ENCODE peak calls at places on chromosomes 12 and 14, in five cellular contexts. E is neuronal stem cell, S is mesenchymal stem cell, V is H1, F is trophoblast cell. A is an unnamed sample. For H3K36me3, the result is how much of the 10 kb centered on the place peaks cover.

GRCh38 chr14:38391334-38391733 is 135.4 kb upstream of the CLEC14A start:
- DNase-seq in E (no peak), S (peak), V (no peak), F (no peak), A (peak)

GRCh38 chr12:94783862-94784261 is 133.5 kb upstream of the TMCC3 start:
- DNase-seq in E (no peak), S (no peak), V (no peak), F (no peak), A (peak)

GRCh38 chr12:80140005-80140404 is 40.7 kb downstream of the OTOGL start:
- DNase-seq in E (no peak), S (no peak), V (no peak), F (no peak), A (no peak)

GRCh38 chr12:78210894-78211302 is 380.2 kb downstream of the NAV3 start:
- DNase-seq in E (no peak), S (peak), V (no peak), F (no peak), A (peak)

GRCh38 chr12:74971201-74971600 is 238.4 kb downstream of the KCNC2 start:
- DNase-seq in E (no peak), S (no peak), V (no peak), F (no peak), A (no peak)

GRCh38 chr12:4355843-4356327 is 23.6 kb downstream of the FGF23 start:
- DNase-seq in E (peak), S (peak), V (peak), F (peak), A (peak)

GRCh38 chr12:19643635-19644034 is 204.3 kb downstream of the AEBP2 start:
- DNase-seq in E (peak), S (peak), V (no peak), F (no peak), A (peak)

GRCh38 chr14:81805785-81806184 is 272.1 kb upstream of the SEL1L start:
- DNase-seq in E (no peak), S (no peak), V (no peak), F (no peak), A (no peak)

GRCh38 chr12:131773582-131774221 is 54.5 kb upstream of the MMP17 start:
- DNase-seq in E (no peak), S (no peak), V (no peak), F (no peak), A (no peak)

GRCh38 chr12:97595423-97595822 is 132.8 kb downstream of the RMST start:
- DNase-seq in E (no peak), S (no peak), V (no peak), F (no peak), A (no peak)

GRCh38 chr12:111406474-111407370 is 999 bp downstream of the SH2B3 start:
- DNase-seq in E (no peak), S (peak), V (no peak), F (no peak), A (no peak)

GRCh38 chr12:92424338-92424737 is 278.5 kb upstream of the PLEKHG7 start:
- DNase-seq in E (no peak), S (peak), V (no peak), F (no peak), A (peak)

GRCh38 chr12:40171501-40171900 is 53.3 kb upstream of the LRRK2 start:
- DNase-seq in E (no peak), S (no peak), V (no peak), F (no peak), A (no peak)

GRCh38 chr14:53265025-53265424 is 111.9 kb upstream of the DDHD1 start:
- DNase-seq in E (no peak), S (no peak), V (no peak), F (peak), A (no peak)

GRCh38 chr12:79409562-79409961 is 281.2 kb downstream of the PAWR start:
- DNase-seq in E (no peak), S (peak), V (no peak), F (no peak), A (peak)

GRCh38 chr14:89190779-89191513 is 226.1 kb downstream of the FOXN3 start:
- DNase-seq in E (peak), S (peak), V (no peak), F (peak), A (no peak)

GRCh38 chr14:99427632-99428315 is 52.9 kb downstream of the SETD3 start:
- DNase-seq in E (no peak), S (peak), V (no peak), F (peak), A (peak)

DNA sequence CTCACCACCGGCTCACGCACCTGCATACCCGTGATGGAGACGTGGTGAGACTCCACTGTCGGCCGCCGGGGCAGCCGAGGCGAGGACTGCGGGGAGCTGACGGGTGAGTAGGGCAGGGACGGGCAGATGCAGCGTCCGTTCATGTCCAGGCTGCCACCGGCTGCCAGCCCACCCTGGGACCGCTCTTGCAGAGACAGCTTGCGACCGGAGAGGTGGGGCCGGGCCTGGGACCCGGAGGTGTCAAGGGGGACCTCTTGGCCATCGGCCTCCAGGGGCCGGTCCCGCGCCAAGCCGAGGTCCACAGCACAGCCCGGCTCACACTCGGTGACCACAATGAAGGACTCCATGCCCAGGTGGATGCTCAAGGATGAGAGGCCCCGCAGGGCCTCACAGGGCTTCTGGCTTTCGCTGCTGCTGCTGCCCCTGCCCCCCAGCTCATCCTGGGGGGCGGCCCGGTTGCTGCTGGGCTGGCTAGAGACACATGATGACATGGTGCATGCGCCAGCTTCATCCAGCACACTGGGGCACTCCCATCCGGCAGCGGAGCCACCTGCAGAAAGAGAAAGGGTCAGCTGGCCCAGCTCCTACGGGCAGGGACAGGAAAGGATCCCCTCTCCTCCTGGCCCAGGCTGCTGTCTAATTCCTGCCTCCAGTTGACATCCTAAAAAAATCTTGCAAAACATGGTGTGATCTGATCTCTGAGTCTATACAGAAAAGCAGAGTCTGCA is 22.3 kb downstream of the CAMKK2 start:
- DNase-seq in E (no peak), S (no peak), V (no peak), F (no peak), A (no peak)
- H3K36me3 ChIP-seq in E (under half), S (under half), V (under half), F (under half), A (under half)

DNA sequence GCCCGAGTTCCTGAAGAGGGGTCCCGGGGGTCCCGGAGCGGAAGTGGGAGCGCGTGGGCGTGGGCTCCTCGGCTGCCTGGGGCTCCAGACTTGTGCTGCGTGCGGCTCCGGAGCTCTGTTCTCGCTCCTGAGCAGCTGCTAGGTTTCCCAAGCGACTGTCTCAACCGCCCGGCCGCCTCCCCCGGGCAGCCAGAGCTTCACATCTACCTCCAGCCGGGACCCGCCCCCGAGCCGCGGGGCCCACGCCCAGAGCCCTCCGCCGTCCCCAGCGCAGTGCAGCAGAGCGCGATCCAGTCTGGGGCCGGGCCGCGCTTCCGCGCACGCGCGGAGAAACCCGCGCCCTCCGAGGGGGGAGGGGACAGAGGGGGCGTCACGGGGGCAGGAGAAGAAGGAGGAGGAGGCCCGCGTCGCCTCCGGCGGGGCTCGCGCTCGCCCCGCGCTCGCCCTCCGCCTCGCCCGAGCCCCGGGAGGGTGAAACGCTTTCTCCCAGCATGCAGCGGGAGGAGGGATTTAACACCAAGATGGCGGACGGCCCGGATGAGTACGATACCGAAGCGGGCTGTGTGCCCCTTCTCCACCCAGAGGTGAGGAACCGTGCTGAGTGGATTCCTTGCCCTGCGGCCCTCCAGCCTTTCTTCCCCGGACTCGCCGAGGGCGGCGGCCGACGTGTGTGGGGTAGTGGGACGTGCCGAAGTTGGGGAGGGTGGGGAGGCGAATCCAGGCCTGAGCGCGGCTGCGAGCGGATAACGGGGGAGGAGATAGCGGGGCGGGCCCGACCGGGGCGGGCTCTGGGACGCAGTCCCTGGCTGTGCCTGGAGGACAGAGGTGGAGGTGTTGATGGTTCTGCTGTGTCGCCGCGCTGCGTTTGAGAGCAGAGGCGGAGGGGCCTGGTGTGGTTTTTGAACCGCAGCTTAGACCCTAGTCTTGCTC is at the start of gene ZDHHC17:
- DNase-seq in E (peak), S (peak), V (peak), F (peak), A (peak)
- H4K91ac ChIP-seq in E (no peak), S (peak), V (peak), F (peak), A (peak)

GRCh38 chr12:49985981-49986380 is 13.2 kb downstream of the AQP6 start:
- DNase-seq in E (no peak), S (peak), V (no peak), F (no peak), A (peak)
- H3K36me3 ChIP-seq in E (under half), S (under half), V (under half), F (under half), A (under half)

DNA sequence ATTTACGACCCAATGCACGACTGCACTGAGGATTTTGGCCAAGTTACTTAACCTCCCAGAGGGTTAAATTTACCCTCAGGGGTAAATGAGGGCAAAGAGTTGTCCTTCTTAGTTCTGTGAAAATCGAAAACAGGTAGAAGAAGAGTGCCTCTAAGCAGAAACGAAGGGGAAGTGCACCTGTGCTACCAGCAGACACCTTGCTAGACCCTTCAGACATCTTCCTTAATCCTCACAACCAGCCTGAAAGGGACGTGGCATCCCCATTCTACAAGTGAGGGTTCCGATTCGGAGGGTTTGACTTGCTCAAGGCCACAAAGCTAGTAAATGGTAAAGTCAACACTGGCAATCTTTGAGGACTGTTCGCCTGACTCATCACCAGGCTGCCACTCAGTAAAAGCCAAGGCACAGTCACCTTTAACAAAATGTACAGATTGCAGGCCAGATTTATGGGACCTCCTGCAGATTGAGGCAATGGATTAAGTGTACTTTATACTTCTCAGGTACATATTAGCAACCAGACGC is 1.6 kb downstream of the GSG1 start:
- DNase-seq in E (no peak), S (peak), V (no peak), F (peak), A (peak)
- H4K91ac ChIP-seq in E (peak), S (peak), V (no peak), F (peak), A (peak)

DNA sequence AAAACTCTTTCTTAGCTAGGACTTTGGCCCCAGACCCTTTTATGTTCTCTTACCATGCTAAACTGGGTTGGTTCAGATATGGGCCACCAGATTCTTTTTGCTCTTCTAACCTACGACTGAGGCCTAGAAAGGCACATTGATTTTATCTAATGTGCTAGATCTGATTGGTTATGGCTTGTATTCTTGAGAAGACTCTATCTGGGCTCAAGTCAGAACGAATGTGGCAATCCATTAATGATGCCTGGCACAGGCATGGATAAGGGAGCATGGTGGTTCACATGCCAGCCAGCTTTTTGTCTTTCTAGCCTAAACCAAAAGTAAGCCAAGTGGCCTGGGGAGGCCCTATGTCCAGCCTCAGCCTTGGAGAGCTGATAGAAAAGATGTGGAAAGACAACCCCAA is 82.6 kb downstream of the KNTC1 start:
- DNase-seq in E (no peak), S (no peak), V (no peak), F (no peak), A (no peak)
- H3K36me3 ChIP-seq in E (under half), S (under half), V (half or more), F (under half), A (under half)

GRCh38 chr12:179131-179884 is 34.6 kb downstream of the SLC6A12 start:
- DNase-seq in E (no peak), S (peak), V (no peak), F (no peak), A (no peak)
- H4K91ac ChIP-seq in E (peak), S (no peak), V (no peak), F (no peak), A (peak)

GRCh38 chr12:42691991-42692557 is 102.5 kb upstream of the PRICKLE1 start:
- DNase-seq in E (no peak), S (no peak), V (no peak), F (no peak), A (no peak)
- H3K36me3 ChIP-seq in E (under half), S (under half), V (under half), F (under half), A (under half)